ENCODE peak calls at places on chromosomes 5 and 9, in eight cellular contexts. J is sigmoid colon, D is stomach, B is HepG2, P is HCT116, U is spleen, C is GM12891, S is breast epithelium. L is an unnamed sample.

GRCh38 chr9:124355032-124355940 is 60.0 kb downstream of the PSMB7 start:
- DNase-seq in D (no peak), P (no peak), J (no peak), B (no peak), C (no peak), S (no peak), U (no peak), L (no peak)

GRCh38 chr9:20209421-20210340 is 412.6 kb downstream of the MLLT3 start:
- DNase-seq in B (no peak), C (no peak), P (no peak), D (no peak), U (no peak), J (no peak), S (no peak), L (no peak)

GRCh38 chr9:134145262-134145661 is 9.4 kb downstream of the WDR5 start:
- DNase-seq in S (no peak), D (no peak), U (no peak), B (no peak), C (no peak), P (no peak), J (no peak), L (no peak)

GRCh38 chr5:136194611-136195010 is 1.6 kb upstream of the SMIM32 start:
- DNase-seq in D (no peak), J (peak), B (no peak), P (no peak), U (peak), S (no peak), C (no peak), L (no peak)

GRCh38 chr9:115553082-115553481 is 435.1 kb upstream of the TNC start:
- DNase-seq in C (no peak), B (no peak), D (no peak), U (no peak), P (no peak), J (no peak), S (no peak), L (no peak)

GRCh38 chr5:158152151-158152550 is 293.2 kb upstream of the CLINT1 start:
- DNase-seq in D (no peak), U (no peak), B (no peak), C (no peak), S (no peak), P (no peak), J (no peak), L (no peak)

GRCh38 chr5:33761139-33761538 is 130.7 kb downstream of the ADAMTS12 start:
- DNase-seq in P (no peak), U (no peak), C (no peak), D (no peak), S (no peak), B (no peak), J (no peak), L (no peak)

GRCh38 chr5:143060018-143060417 is 289.8 kb downstream of the ARHGAP26 start:
- DNase-seq in B (no peak), P (no peak), D (no peak), J (no peak), C (no peak), U (no peak), S (no peak), L (no peak)

GRCh38 chr9:82223442-82223841 is 234.9 kb downstream of the SPATA31D1 start:
- DNase-seq in P (no peak), J (no peak), C (no peak), D (no peak), U (no peak), B (no peak), S (no peak), L (no peak)

GRCh38 chr9:6198251-6198650 is 17.4 kb upstream of the IL33 start:
- DNase-seq in P (no peak), J (no peak), C (no peak), S (no peak), B (no peak), U (no peak), D (no peak), L (no peak)

GRCh38 chr5:172163346-172163745 is 24.7 kb downstream of the STK10 start:
- DNase-seq in S (no peak), B (no peak), P (no peak), C (no peak), D (no peak), U (no peak), J (no peak), L (no peak)

GRCh38 chr5:170488576-170488975 is 15.2 kb upstream of the KCNIP1 start:
- DNase-seq in J (no peak), P (no peak), D (no peak), B (no peak), C (no peak), U (no peak), S (no peak), L (no peak)

GRCh38 chr9:70590264-70590646 is 175.8 kb upstream of the KLF9 start:
- DNase-seq in U (no peak), B (no peak), J (no peak), C (no peak), P (no peak), S (no peak), D (no peak), L (no peak)

GRCh38 chr9:109912082-109912581 is 132.1 kb downstream of the PALM2AKAP2 start:
- DNase-seq in P (no peak), S (no peak), C (no peak), D (no peak), U (no peak), B (no peak), J (no peak), L (no peak)

GRCh38 chr5:164027738-164028137 is 522.3 kb downstream of the MAT2B start:
- DNase-seq in U (no peak), J (no peak), P (no peak), S (no peak), B (no peak), C (no peak), D (no peak), L (no peak)

GRCh38 chr9:94086468-94086867 is 2.2 kb downstream of the PTPDC1 start:
- DNase-seq in J (no peak), D (no peak), S (no peak), U (no peak), B (no peak), P (peak), C (no peak), L (no peak)

GRCh38 chr5:72015103-72015548 is 92.1 kb upstream of the MAP1B start:
- DNase-seq in D (no peak), P (peak), J (no peak), B (peak), C (no peak), U (no peak), S (no peak), L (peak)

GRCh38 chr9:23851024-23851629 is 25.1 kb upstream of the ELAVL2 start:
- DNase-seq in B (no peak), J (no peak), C (no peak), D (no peak), P (no peak), U (peak), S (peak), L (no peak)

GRCh38 chr9:15622596-15622995 is 69.8 kb downstream of the CCDC171 start:
- DNase-seq in U (no peak), P (peak), S (no peak), C (no peak), J (no peak), D (no peak), B (no peak), L (no peak)

GRCh38 chr9:129596541-129597328 is 24.2 kb downstream of the C9orf50 start:
- DNase-seq in B (peak), C (no peak), D (peak), U (no peak), P (peak), S (no peak), J (peak), L (peak)

GRCh38 chr5:144156767-144157171 is 13.7 kb downstream of the YIPF5 start:
- DNase-seq in S (no peak), J (no peak), D (no peak), C (no peak), B (no peak), P (no peak), U (no peak), L (no peak)

GRCh38 chr5:119378075-119378699 is 22.4 kb downstream of the TNFAIP8 start:
- DNase-seq in P (no peak), B (no peak), U (no peak), S (no peak), J (no peak), D (no peak), C (no peak), L (no peak)

GRCh38 chr5:154868702-154869101 is 10.3 kb downstream of the CNOT8 start:
- DNase-seq in J (no peak), D (no peak), B (no peak), U (no peak), P (no peak), C (no peak), S (no peak), L (peak)

GRCh38 chr9:13278023-13278367 is 1.5 kb downstream of the MPDZ start:
- DNase-seq in J (no peak), B (peak), U (no peak), P (no peak), C (no peak), D (no peak), S (no peak), L (peak)

DNA sequence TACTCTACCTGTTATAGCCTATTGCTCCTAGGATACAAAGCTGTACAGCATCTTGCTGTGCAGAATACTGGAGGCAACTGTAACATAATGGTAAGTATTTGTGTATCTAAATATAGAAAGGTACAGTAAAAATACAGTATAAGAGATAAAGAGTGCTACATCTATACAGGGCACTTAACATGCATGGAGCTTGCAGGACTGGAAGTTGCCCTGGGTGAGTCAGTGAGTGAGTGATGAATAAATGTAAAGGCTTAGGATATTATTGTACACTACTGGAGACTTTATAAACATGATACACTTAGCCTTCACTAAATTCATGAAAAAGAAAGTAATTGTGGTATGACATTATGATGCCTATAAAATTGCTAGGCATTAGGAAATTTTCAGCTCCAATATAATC is 65.5 kb upstream of the OSMR start:
- DNase-seq in S (no peak), J (no peak), C (no peak), D (no peak), U (no peak), B (no peak), P (no peak), L (no peak)
- TF ChIP-seq POLR2AphosphoS5 in S (no peak), J (no peak), C (no peak), D (no peak), U (no peak), B (no peak), P (no peak), L (no peak)

GRCh38 chr5:161149078-161149477 is 297.1 kb upstream of the ATP10B start:
- DNase-seq in B (no peak), D (no peak), U (no peak), J (no peak), P (no peak), C (no peak), S (no peak), L (no peak)

GRCh38 chr5:161155451-161155850 is 303.4 kb upstream of the ATP10B start:
- DNase-seq in J (no peak), D (no peak), B (no peak), P (no peak), C (no peak), S (no peak), U (no peak), L (no peak)

GRCh38 chr5:161152415-161152814 is 300.4 kb upstream of the ATP10B start:
- DNase-seq in U (no peak), J (no peak), C (no peak), S (no peak), P (no peak), B (no peak), D (no peak), L (no peak)

GRCh38 chr5:161150589-161150988 is 298.6 kb upstream of the ATP10B start:
- DNase-seq in U (no peak), C (no peak), B (no peak), S (no peak), D (no peak), P (no peak), J (no peak), L (no peak)
- TF ChIP-seq POLR2AphosphoS5 in U (no peak), C (no peak), B (no peak), S (no peak), D (no peak), P (no peak), J (no peak), L (no peak)

GRCh38 chr9:14515564-14516198 is 177.6 kb downstream of the ZDHHC21 start:
- DNase-seq in P (no peak), S (no peak), U (no peak), D (no peak), B (no peak), C (no peak), J (peak), L (no peak)
- TF ChIP-seq POLR2AphosphoS5 in P (no peak), S (no peak), U (no peak), D (no peak), B (no peak), C (no peak), J (no peak), L (no peak)

DNA sequence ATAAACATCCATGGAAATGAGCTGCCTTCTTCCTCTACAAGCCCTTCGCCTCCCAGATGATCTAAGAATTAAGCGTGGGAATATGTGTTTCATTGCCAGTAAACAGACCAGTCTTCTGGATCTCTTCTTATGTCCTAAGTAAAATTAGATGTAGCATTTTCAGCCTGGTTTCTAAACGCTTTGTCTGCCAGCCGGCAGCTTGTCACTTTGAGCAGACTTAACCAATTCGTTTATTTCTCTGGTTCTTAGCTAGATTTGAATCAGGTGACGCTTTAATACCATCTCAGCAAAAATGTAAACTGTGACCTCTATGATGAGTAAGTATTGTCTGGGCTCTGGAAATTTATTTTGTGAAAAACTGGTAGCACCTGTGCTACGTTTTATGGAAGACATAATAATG is 380.7 kb upstream of the NUDT12 start:
- DNase-seq in B (no peak), C (no peak), J (no peak), D (no peak), U (no peak), P (no peak), S (no peak), L (no peak)
- TF ChIP-seq POLR2AphosphoS5 in B (no peak), C (no peak), J (no peak), D (no peak), U (no peak), P (no peak), S (no peak), L (no peak)

GRCh38 chr5:438481-438981 is 4.4 kb upstream of the EXOC3 start:
- DNase-seq in J (peak), U (peak), P (no peak), C (no peak), D (no peak), B (no peak), S (peak), L (no peak)
- TF ChIP-seq POLR2AphosphoS5 in J (no peak), U (no peak), P (no peak), C (peak), D (no peak), B (no peak), S (no peak), L (no peak)

GRCh38 chr9:114505187-114506081 is at the start of gene WHRN:
- DNase-seq in C (peak), P (peak), B (peak), D (peak), J (peak), U (peak), S (peak), L (peak)
- TF ChIP-seq POLR2AphosphoS5 in C (no peak), P (peak), B (peak), D (peak), J (peak), U (peak), S (no peak), L (no peak)

GRCh38 chr9:136648746-136649145 is 14.0 kb upstream of the EGFL7 start:
- DNase-seq in C (no peak), D (no peak), U (peak), S (no peak), J (no peak), B (no peak), P (no peak), L (no peak)
- TF ChIP-seq POLR2AphosphoS5 in C (no peak), D (no peak), U (peak), S (no peak), J (peak), B (no peak), P (no peak), L (no peak)

GRCh38 chr9:125509476-125509875 is 197.5 kb downstream of the MAPKAP1 start:
- DNase-seq in U (no peak), D (no peak), C (no peak), J (no peak), P (no peak), S (no peak), B (no peak), L (no peak)

GRCh38 chr9:125504616-125505015 is 202.4 kb downstream of the MAPKAP1 start:
- DNase-seq in J (no peak), P (no peak), U (no peak), C (no peak), B (no peak), S (no peak), D (no peak), L (no peak)

GRCh38 chr9:125506045-125506444 is 201.0 kb downstream of the MAPKAP1 start:
- DNase-seq in C (no peak), U (no peak), B (no peak), P (no peak), J (peak), S (no peak), D (no peak), L (no peak)

GRCh38 chr9:125508261-125508660 is 198.7 kb downstream of the MAPKAP1 start:
- DNase-seq in C (no peak), P (no peak), U (no peak), D (no peak), S (no peak), B (no peak), J (no peak), L (no peak)

DNA sequence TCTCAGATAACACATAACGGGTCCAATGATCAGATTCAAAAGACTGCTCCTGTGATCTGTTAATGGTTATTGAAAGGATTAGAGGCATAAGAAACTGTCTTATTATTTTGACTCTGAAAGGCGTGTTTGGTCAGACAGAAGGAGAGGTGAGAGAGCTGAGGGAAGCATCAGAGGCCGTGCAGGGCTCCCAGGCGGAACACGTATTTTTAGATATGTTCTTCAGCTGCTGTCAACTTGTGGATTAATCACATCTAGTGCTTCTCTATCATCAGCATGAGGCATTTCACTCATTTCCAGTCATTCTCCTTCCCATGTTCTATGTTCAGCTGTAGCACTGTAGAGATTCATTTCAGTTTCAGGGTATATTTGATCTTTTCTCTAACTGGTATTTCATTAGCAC is 199.8 kb downstream of the MAPKAP1 start:
- DNase-seq in D (no peak), P (no peak), U (no peak), S (no peak), C (no peak), J (no peak), B (no peak), L (no peak)
- TF ChIP-seq POLR2AphosphoS5 in D (no peak), P (no peak), U (no peak), S (no peak), C (no peak), J (no peak), B (no peak), L (no peak)

GRCh38 chr5:150519978-150520377 is 12.0 kb downstream of the NDST1 start:
- DNase-seq in J (no peak), C (no peak), S (no peak), U (no peak), P (no peak), D (no peak), B (no peak), L (no peak)

GRCh38 chr5:150519560-150519945 is 11.6 kb downstream of the NDST1 start:
- DNase-seq in D (no peak), B (no peak), C (no peak), P (no peak), J (no peak), U (no peak), S (no peak), L (no peak)

GRCh38 chr5:150515446-150515845 is 7.5 kb downstream of the NDST1 start:
- DNase-seq in U (no peak), S (no peak), C (no peak), P (no peak), J (peak), D (no peak), B (no peak), L (no peak)

GRCh38 chr5:150516011-150516410 is 8.1 kb downstream of the NDST1 start:
- DNase-seq in B (peak), D (peak), J (no peak), S (no peak), P (no peak), C (no peak), U (no peak), L (no peak)

DNA sequence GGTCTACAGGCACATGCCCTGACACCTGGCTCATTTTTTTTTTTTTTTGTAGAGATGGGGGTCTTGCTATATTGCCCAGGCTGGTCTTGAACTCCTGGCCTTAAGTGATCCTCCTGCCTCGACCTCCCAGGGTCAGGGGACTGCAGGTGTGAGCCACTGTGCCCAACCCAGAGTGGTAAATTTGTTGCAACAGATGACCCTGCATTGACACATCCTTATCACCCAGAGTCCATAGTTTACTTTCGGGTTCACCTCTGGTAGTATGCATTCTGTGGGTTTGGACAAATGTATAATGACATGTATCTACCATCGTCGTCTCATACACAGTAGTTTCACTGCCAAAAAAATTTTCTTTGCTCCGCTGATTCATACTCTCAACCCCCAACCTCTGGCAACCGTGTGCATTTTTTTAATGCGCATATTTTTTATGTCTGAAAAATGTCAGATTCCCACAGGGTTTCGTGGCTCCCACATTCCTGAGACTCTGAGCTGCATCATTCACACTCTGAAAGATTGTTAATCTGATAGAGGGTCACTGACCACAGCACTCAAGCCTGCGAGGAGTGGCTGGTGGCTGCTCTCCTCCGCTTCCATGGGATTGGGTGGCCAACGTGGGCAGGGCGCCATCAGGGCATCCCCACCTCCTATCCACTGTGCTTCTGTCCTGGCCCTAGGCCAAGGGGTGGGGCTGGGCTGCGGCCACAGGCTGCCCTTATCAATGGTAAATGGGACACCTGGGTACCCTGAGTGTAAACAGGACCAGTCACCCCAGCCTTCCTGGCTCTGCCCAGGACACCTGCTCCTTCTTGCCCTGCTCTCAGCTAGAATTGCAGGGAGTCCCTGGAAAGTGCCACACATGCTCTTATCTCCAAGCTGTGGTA is 9.6 kb downstream of the NDST1 start:
- DNase-seq in U (no peak), C (no peak), D (peak), P (peak), J (no peak), B (peak), S (no peak), L (peak)
- TF ChIP-seq POLR2AphosphoS5 in U (peak), C (no peak), D (no peak), P (no peak), J (no peak), B (no peak), S (no peak), L (no peak)